ENCODE peak calls at places on chromosomes 12 and 14, in nine cellular contexts. X, Z, J, Y, T, L, Q, E and S are unnamed samples.

GRCh38 chr14:74573421-74574091 is 38.5 kb downstream of the LTBP2 start:
- DNase-seq in E (no peak), X (no peak), J (no peak), Z (peak; percentile 57), Q (no peak), L (no peak), Y (no peak), T (peak; percentile 48), S (no peak)

GRCh38 chr12:16555630-16556029 is 50.3 kb downstream of the LMO3 start:
- DNase-seq in Q (no peak), Z (no peak), T (peak; percentile 82), X (no peak), L (no peak), E (peak; percentile 87), J (no peak), Y (no peak), S (no peak)

GRCh38 chr12:25943940-25944339 is 14.5 kb upstream of the RASSF8 start:
- DNase-seq in Z (no peak), Y (no peak), L (no peak), T (no peak), E (no peak), X (no peak), Q (no peak), J (no peak), S (no peak)

GRCh38 chr14:89936654-89937185 is 17.8 kb downstream of the EFCAB11 start:
- DNase-seq in Q (no peak), X (no peak), J (no peak), E (no peak), T (no peak), L (no peak), Y (no peak), Z (no peak), S (no peak)

GRCh38 chr12:53198470-53199110 is 8.5 kb downstream of the ITGB7 start:
- DNase-seq in Y (no peak), Q (no peak), X (no peak), E (no peak), J (no peak), T (no peak), Z (no peak), L (no peak), S (no peak)

GRCh38 chr12:130706311-130706710 is 9.8 kb downstream of the RIMBP2 start:
- DNase-seq in X (no peak), Z (no peak), L (no peak), T (no peak), Y (no peak), Q (peak; percentile 54), E (no peak), J (no peak), S (no peak)

GRCh38 chr12:15152456-15152855 is 68.8 kb downstream of the RERG start:
- DNase-seq in X (no peak), Z (no peak), T (peak; percentile 19), J (no peak), Y (no peak), L (no peak), Q (no peak), E (no peak), S (no peak)

GRCh38 chr12:104604995-104605675 is 148.4 kb downstream of the CHST11 start:
- DNase-seq in X (no peak), T (no peak), L (no peak), E (no peak), Y (no peak), J (no peak), Z (no peak), Q (no peak), S (no peak)

GRCh38 chr12:8465597-8465996 is 9.8 kb downstream of the CLEC6A start:
- DNase-seq in Q (no peak), T (no peak), J (no peak), E (no peak), L (no peak), X (no peak), Y (no peak), Z (no peak), S (no peak)

GRCh38 chr12:19093218-19093617 is 36.3 kb upstream of the PLEKHA5 start:
- DNase-seq in E (peak; percentile 65), Y (no peak), J (no peak), T (no peak), Z (no peak), Q (no peak), X (no peak), L (no peak), S (no peak)

GRCh38 chr14:80850197-80850814 is 91.2 kb downstream of the CEP128 start:
- DNase-seq in L (no peak), X (no peak), Y (no peak), Q (no peak), T (peak; percentile 59), Z (no peak), E (peak; percentile 68), J (no peak), S (no peak)

GRCh38 chr12:60337865-60338549 is 742.2 kb downstream of the SLC16A7 start:
- DNase-seq in L (no peak), X (no peak), Z (no peak), Q (no peak), T (no peak), Y (no peak), J (no peak), E (no peak), S (no peak)

GRCh38 chr12:89862511-89863331 is 154.1 kb upstream of the ATP2B1 start:
- DNase-seq in L (peak; percentile 36), Y (no peak), T (no peak), Z (peak; percentile 72), E (no peak), Q (no peak), X (no peak), J (peak; percentile 30), S (peak; percentile 23)

GRCh38 chr14:56394826-56395543 is 184.6 kb upstream of the TMEM260 start:
- DNase-seq in Y (no peak), E (no peak), X (no peak), T (no peak), L (no peak), Z (no peak), J (no peak), Q (no peak), S (no peak)

GRCh38 chr12:91272456-91273063 is 89.9 kb upstream of the DCN start:
- DNase-seq in E (no peak), J (no peak), Y (peak; percentile 93), Q (peak; percentile 78), X (peak; percentile 26), T (no peak), L (no peak), Z (no peak), S (no peak)

GRCh38 chr12:115102450-115102849 is 418.5 kb upstream of the TBX3 start:
- DNase-seq in Z (no peak), L (no peak), Q (no peak), X (no peak), Y (no peak), J (no peak), E (no peak), T (no peak), S (no peak)

GRCh38 chr12:65152586-65152985 is 16.8 kb upstream of the LEMD3 start:
- DNase-seq in E (no peak), J (no peak), Z (no peak), X (no peak), Y (no peak), T (no peak), L (no peak), Q (no peak), S (no peak)

GRCh38 chr12:57047981-57048380 is 1.9 kb downstream of the MYO1A start:
- DNase-seq in Z (no peak), E (peak; percentile 43), Y (no peak), L (no peak), J (no peak), T (no peak), Q (no peak), X (no peak), S (no peak)

GRCh38 chr14:59067135-59067894 is 121.2 kb upstream of the DAAM1 start:
- DNase-seq in X (no peak), Z (no peak), T (peak; percentile 76), Q (no peak), J (no peak), L (no peak), Y (no peak), E (peak; percentile 17), S (no peak)

GRCh38 chr12:32217354-32218310 is 111.0 kb downstream of the BICD1 start:
- DNase-seq in E (peak; percentile 85), Y (no peak), X (no peak), Z (no peak), Q (no peak), T (peak; percentile 82), J (no peak), L (no peak), S (no peak)

GRCh38 chr12:18391136-18391535 is 129.8 kb downstream of the PIK3C2G start:
- DNase-seq in J (no peak), L (no peak), E (no peak), Y (no peak), T (no peak), X (no peak), Q (no peak), Z (no peak), S (no peak)

GRCh38 chr14:69673578-69674305 is 62.3 kb downstream of the SUSD6 start:
- DNase-seq in Q (no peak), Z (no peak), E (no peak), T (no peak), Y (no peak), J (no peak), X (no peak), L (no peak), S (no peak)

GRCh38 chr12:64258576-64258975 is 36.5 kb upstream of the KICS2 start:
- DNase-seq in Q (no peak), E (peak; percentile 16), J (no peak), T (no peak), L (no peak), Z (no peak), Y (no peak), X (no peak), S (no peak)

GRCh38 chr14:81991998-81992397 is 458.3 kb upstream of the SEL1L start:
- DNase-seq in J (no peak), Q (no peak), X (no peak), Z (no peak), T (peak; percentile 8), Y (no peak), E (no peak), L (no peak), S (no peak)
- TF ChIP-seq CTCF in J (no peak), Q (no peak), X (no peak), Z (no peak), T (peak; percentile 27), Y (no peak), E (no peak), L (no peak), S (no peak)

GRCh38 chr12:54337280-54337842 is 12.4 kb downstream of the COPZ1 start:
- DNase-seq in Y (no peak), E (no peak), J (no peak), Q (no peak), L (no peak), X (no peak), T (no peak), Z (no peak), S (no peak)
- TF ChIP-seq CTCF in Y (no peak), E (peak; percentile 22), J (no peak), Q (no peak), L (no peak), X (no peak), T (no peak), Z (no peak), S (no peak)

GRCh38 chr12:47870175-47870781 is 34.5 kb downstream of the VDR start:
- DNase-seq in J (no peak), X (peak; percentile 56), L (no peak), Y (peak; percentile 82), Z (peak; percentile 67), T (no peak), Q (no peak), E (no peak), S (no peak)
- TF ChIP-seq CTCF in J (no peak), X (no peak), L (no peak), Y (peak; percentile 21), Z (no peak), T (peak; percentile 18), Q (no peak), E (peak; percentile 42), S (no peak)

GRCh38 chr14:50734950-50735697 is 67.0 kb upstream of the SAV1 start:
- DNase-seq in Y (no peak), Z (no peak), E (no peak), L (no peak), J (no peak), T (peak; percentile 68), Q (no peak), X (no peak), S (no peak)
- TF ChIP-seq CTCF in Y (no peak), Z (no peak), E (no peak), L (no peak), J (no peak), T (no peak), Q (no peak), X (no peak), S (no peak)